ENCODE peak calls at places on chromosome 13, in six cellular contexts. V is H1, J is GM12878, Y is K562, M is HepG2, H is HCT116. X is an unnamed sample.

GRCh38 chr13:96090240-96091101 is 564 bp downstream of the HS6ST3 start:
- DNase-seq in J (no peak), Y (no peak), V (no peak), M (no peak), H (no peak), X (no peak)

GRCh38 chr13:77000475-77000874 is 8.6 kb downstream of the CLN5 start:
- DNase-seq in V (no peak), J (no peak), H (no peak), M (no peak), Y (no peak), X (no peak)

GRCh38 chr13:104592127-104592526 is 1525.9 kb upstream of the SLC10A2 start:
- DNase-seq in M (no peak), V (no peak), Y (no peak), J (no peak), H (peak; percentile 16), X (no peak)

GRCh38 chr13:26867451-26868067 is 107.0 kb upstream of the GPR12 start:
- DNase-seq in J (no peak), Y (peak; percentile 30), H (no peak), M (no peak), V (no peak), X (no peak)

GRCh38 chr13:77509221-77509620 is 26.3 kb upstream of the SCEL start:
- DNase-seq in J (no peak), Y (no peak), V (no peak), H (no peak), M (no peak), X (no peak)

GRCh38 chr13:33322965-33323668 is 37.6 kb upstream of the STARD13 start:
- DNase-seq in J (no peak), H (no peak), M (no peak), V (no peak), Y (no peak), X (no peak)

GRCh38 chr13:51738226-51738905 is 65.6 kb downstream of the DHRS12 start:
- DNase-seq in V (no peak), M (no peak), J (no peak), H (no peak), Y (no peak), X (no peak)

GRCh38 chr13:100594731-100595130 is 6.1 kb upstream of the GGACT start:
- DNase-seq in V (no peak), M (peak; percentile 18), H (no peak), Y (peak; percentile 16), J (no peak), X (peak; percentile 36)

GRCh38 chr13:102021777-102022176 is 380.1 kb downstream of the FGF14 start:
- DNase-seq in H (no peak), J (no peak), Y (no peak), V (no peak), M (no peak), X (no peak)

GRCh38 chr13:110546933-110547332 is 14.6 kb downstream of the RAB20 start:
- DNase-seq in Y (no peak), V (no peak), H (peak; percentile 84), J (no peak), M (peak; percentile 80), X (no peak)

GRCh38 chr13:96179309-96179708 is 89.4 kb downstream of the HS6ST3 start:
- DNase-seq in H (no peak), M (no peak), Y (no peak), V (no peak), J (no peak), X (no peak)

DNA sequence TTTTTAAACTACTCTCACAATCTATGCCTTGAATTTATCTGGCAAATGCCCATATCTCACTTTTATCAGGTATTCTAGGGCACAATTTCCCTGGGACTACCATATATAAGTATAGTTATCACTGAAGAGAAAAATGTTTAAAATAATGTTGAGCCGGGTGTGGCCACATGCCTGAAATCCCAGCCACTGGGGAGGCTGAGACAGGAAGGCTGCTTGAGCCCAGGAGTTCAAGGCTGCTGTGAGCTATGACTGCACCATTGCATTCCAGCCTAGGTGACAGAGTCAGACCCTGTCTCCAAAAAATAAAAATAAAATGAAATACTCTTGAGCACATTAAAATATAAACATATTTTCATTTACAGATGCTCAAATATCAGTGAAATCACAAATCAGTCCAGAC is 4.1 kb downstream of the KATNAL1 start:
- DNase-seq in V (no peak), Y (no peak), M (no peak), H (no peak), J (no peak), X (no peak)
- H3K4me1 ChIP-seq in V (no peaks in the 10 kb centered on the region), Y (peaks cover 11% of the 10 kb centered on the region), M (peaks cover 46% of the 10 kb centered on the region), H (peaks cover 79% of the 10 kb centered on the region), J (peaks cover 12% of the 10 kb centered on the region), X (no peaks in the 10 kb centered on the region)

GRCh38 chr13:22846551-22846950 is 334.2 kb upstream of the SGCG start:
- DNase-seq in J (no peak), M (no peak), Y (no peak), H (no peak), V (no peak), X (no peak)
- TF ChIP-seq ZNF274 in J (no peak), M (no peak), Y (no peak), H (no peak), V (no peak), X (no peak)

DNA sequence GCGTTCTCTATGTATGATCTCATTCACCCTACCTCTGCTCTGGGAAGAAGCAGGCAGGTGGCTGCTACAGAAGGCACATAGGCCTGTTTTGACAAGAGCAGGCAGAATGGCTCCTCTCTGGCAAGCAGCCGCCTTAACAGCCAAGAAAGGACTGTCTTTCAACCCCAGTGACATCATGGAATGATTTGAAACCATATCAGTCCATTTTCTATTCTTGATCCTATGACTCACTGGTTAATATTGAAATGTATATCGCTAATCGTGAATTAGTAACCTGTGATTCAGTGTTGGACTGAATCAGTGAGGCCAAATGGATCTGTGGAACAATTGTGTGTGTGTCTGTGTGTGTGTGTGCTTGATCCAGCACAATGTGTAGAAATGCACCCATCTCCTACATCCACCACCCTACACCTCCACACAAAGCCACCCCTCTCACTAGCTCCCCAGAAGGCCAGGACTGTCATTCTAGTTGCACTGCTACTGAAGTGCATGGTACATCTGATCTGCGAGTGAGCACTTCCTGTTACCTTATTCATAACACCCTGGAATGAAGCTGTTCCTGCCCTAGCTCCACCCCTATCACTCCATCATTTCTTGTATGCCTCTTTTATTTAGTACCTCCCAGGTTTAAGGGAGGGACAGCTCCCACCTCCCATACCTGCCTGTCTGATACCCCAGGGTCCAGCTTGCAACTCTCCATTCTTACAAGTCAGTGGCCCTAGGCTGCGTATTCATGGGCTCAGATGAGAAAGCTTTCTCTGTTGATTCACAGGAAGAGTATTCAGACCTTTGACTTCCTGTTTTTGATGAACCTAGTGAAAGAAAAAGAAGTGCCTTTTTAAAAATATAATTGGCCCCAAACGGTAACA is 460.0 kb downstream of the FOXO1 start:
- DNase-seq in Y (no peak), M (no peak), V (no peak), J (peak; percentile 53), H (no peak), X (no peak)
- TF ChIP-seq YY1 in Y (no peak), M (no peak), V (no peak), J (no peak), H (no peak), X (no peak)

DNA sequence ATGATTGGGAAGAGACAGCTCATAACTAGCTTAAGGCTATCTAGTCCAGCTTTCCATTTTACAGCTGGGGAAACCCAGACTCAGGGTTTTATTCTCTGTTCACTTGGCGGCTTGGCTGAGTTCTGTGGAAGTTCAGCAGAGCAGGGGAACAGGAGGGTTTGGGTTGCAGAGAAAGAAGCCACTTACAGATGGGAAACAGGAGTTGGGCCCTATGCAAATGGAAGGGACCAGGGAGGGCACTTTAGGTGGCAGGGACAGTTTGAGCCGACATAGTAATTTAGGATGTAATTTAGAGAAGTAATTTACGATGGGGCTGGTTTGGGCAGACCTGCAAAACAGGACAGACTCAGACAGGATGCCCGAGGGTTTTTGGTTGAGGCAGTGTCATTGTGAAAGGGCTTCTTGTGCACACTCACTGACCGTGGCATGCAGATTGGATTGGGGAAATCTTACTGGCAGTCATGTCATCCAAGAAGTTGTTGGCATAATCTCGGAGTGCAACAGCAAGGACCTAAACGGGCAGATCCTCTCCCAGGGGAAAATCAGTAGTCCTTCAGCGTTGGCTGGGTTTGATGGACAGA is 47.3 kb upstream of the GPR183 start:
- DNase-seq in H (no peak), V (no peak), Y (no peak), J (peak; percentile 66), M (no peak), X (no peak)
- H3K4me1 ChIP-seq in H (no peaks in the 10 kb centered on the region), V (peaks cover 2% of the 10 kb centered on the region), Y (peaks cover 25% of the 10 kb centered on the region), J (peaks cover 61% of the 10 kb centered on the region), M (no peaks in the 10 kb centered on the region), X (no peaks in the 10 kb centered on the region)

GRCh38 chr13:98974053-98974452 is 3.8 kb downstream of the DOCK9 start:
- DNase-seq in H (no peak), Y (peak; percentile 10), M (no peak), V (no peak), J (no peak), X (no peak)

GRCh38 chr13:98975822-98976261 is 2.0 kb downstream of the DOCK9 start:
- DNase-seq in H (no peak), Y (peak; percentile 66), J (no peak), M (no peak), V (no peak), X (no peak)

GRCh38 chr13:98970293-98970692 is 7.6 kb downstream of the DOCK9 start:
- DNase-seq in J (no peak), H (no peak), M (no peak), V (no peak), Y (no peak), X (no peak)

GRCh38 chr13:98972059-98972458 is 5.8 kb downstream of the DOCK9 start:
- DNase-seq in J (no peak), Y (no peak), H (no peak), M (no peak), V (no peak), X (no peak)

GRCh38 chr13:98972627-98973026 is 5.2 kb downstream of the DOCK9 start:
- DNase-seq in M (no peak), Y (no peak), H (peak; percentile 78), V (no peak), J (no peak), X (peak; percentile 30)
- TF ChIP-seq ZNF274 in M (no peak), Y (no peak), H (no peak), V (no peak), J (no peak), X (no peak)

GRCh38 chr13:45718063-45718462 is 15.9 kb downstream of the CBY2 start:
- DNase-seq in M (peak; percentile 13), V (no peak), J (no peak), H (peak; percentile 8), Y (peak; percentile 13), X (no peak)
- TF ChIP-seq YY1 in M (no peak), V (no peak), J (peak; percentile 50), H (no peak), Y (no peak), X (no peak)

DNA sequence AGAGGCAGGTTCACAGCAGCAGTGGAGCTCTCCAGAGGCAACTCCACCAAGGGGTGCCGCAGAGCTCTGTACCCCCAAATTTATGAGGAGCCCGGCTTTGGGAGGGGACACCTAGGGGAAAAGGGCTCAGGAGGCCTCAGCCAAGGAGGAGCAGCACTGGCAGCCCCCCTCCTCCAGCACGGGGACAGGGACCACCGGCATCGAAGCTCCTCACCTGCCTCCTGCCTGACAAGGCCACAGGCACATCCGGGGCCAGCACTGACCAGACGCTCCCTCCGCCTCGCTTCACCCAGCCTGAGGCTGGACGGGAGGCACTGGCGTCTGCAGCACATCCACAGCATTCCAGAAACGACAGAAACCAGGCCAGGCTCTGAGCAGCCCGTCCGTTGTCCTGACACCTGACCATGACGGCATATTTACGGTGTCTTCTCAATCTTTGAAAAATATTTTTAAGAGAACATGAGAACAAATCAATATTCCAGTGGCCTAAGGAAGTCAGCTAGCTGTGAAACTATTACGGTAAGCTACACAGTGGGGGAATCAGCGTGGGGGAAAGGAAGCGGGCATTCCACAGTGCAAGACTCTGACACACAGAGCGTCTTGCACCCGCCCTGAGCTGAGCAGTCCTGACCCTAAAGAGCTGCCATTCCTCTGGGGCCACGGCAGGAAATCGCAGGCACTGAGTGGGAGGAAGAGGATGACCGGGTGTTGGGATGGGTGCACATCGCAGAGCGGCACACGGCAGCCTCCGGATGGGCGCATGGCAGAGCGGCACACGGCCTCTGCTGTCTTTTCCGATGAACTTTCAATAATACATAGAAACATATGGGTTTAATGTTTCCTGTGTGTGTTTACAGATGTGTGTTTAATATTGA is 26.8 kb downstream of the RASA3 start:
- DNase-seq in Y (no peak), V (no peak), M (no peak), J (no peak), H (no peak), X (no peak)
- H3K4me1 ChIP-seq in Y (no peaks in the 10 kb centered on the region), V (peaks cover 9% of the 10 kb centered on the region), M (peaks cover 2% of the 10 kb centered on the region), J (peaks cover 4% of the 10 kb centered on the region), H (peaks cover 1% of the 10 kb centered on the region), X (peaks cover 27% of the 10 kb centered on the region)

X was measured in NT2/D1.